ENCODE peak calls at places on chromosome 12, in seven cellular contexts. W is adipocyte, B is endothelial cell of umbilical vein, H is body of pancreas, Z is SJSA1, A is HTR-8/SVneo, V is M059J. N is an unnamed sample.

GRCh38 chr12:13362260-13362841 is 165.8 kb downstream of the EMP1 start:
- DNase-seq in A (peak), W (peak), V (peak), B (peak), H (peak), Z (peak), N (peak)

GRCh38 chr12:45130881-45131281 is 80.0 kb upstream of the DBX2 start:
- DNase-seq in H (peak), A (peak), V (peak), Z (peak), B (peak), W (peak), N (peak)

GRCh38 chr12:42119085-42119633 is 25.5 kb downstream of the GXYLT1 start:
- DNase-seq in B (peak), V (peak), Z (peak), W (peak), H (no peak), A (no peak), N (peak)

GRCh38 chr12:12885060-12885792 is 6.1 kb upstream of the GPRC5A start:
- DNase-seq in B (no peak), A (no peak), Z (no peak), H (no peak), W (no peak), V (no peak), N (no peak)

GRCh38 chr12:10235761-10236631 is 23.3 kb downstream of the GABARAPL1 start:
- DNase-seq in V (peak), A (peak), B (peak), Z (no peak), H (peak), W (peak), N (peak)

GRCh38 chr12:53805801-53806200 is 54.0 kb upstream of the CISTR start:
- DNase-seq in B (no peak), V (peak), H (no peak), W (no peak), Z (no peak), A (no peak), N (no peak)

GRCh38 chr12:38904932-38905479 is 385 bp downstream of the CPNE8 start:
- DNase-seq in B (peak), A (peak), W (no peak), Z (no peak), H (peak), V (peak), N (peak)

GRCh38 chr12:127657036-127657435 is 609.9 kb upstream of the TMEM132C start:
- DNase-seq in W (no peak), B (no peak), H (no peak), Z (no peak), V (peak), A (no peak), N (no peak)

GRCh38 chr12:11553871-11554533 is 95.5 kb upstream of the ETV6 start:
- DNase-seq in A (peak), B (peak), Z (no peak), W (peak), H (peak), V (peak), N (peak)

GRCh38 chr12:39824505-39825198 is 205.0 kb upstream of the ABCD2 start:
- DNase-seq in W (peak), V (no peak), B (peak), H (no peak), Z (no peak), A (no peak), N (no peak)

GRCh38 chr12:100962086-100962712 is 167.6 kb downstream of the ANO4 start:
- DNase-seq in V (no peak), W (no peak), Z (no peak), A (no peak), B (no peak), H (peak), N (no peak)

GRCh38 chr12:131363416-131363815 is 347.5 kb upstream of the SFSWAP start:
- DNase-seq in Z (no peak), B (no peak), W (no peak), V (no peak), H (no peak), A (no peak), N (no peak)

GRCh38 chr12:26631846-26632245 is 201.1 kb downstream of the ITPR2 start:
- DNase-seq in V (peak), W (no peak), B (peak), A (no peak), H (no peak), Z (peak), N (peak)

GRCh38 chr12:5808956-5809355 is 136.1 kb downstream of the ANO2 start:
- DNase-seq in Z (no peak), H (no peak), A (peak), V (peak), B (no peak), W (peak), N (no peak)

GRCh38 chr12:102883204-102883799 is 33.7 kb downstream of the PAH start:
- DNase-seq in A (peak), V (peak), Z (no peak), B (no peak), W (peak), H (peak), N (peak)

GRCh38 chr12:18165889-18166288 is 75.9 kb upstream of the RERGL start:
- DNase-seq in A (no peak), B (no peak), H (no peak), Z (no peak), W (no peak), V (no peak), N (no peak)

GRCh38 chr12:108638141-108638823 is 4.6 kb upstream of the SELPLG start:
- DNase-seq in W (no peak), A (no peak), H (no peak), Z (peak), V (no peak), B (peak), N (peak)

GRCh38 chr12:29216797-29217583 is 67.9 kb downstream of the FAR2 start:
- DNase-seq in A (no peak), Z (no peak), H (no peak), B (peak), W (peak), V (no peak), N (peak)

GRCh38 chr12:48995061-48995879 is 3.9 kb downstream of the DDN start:
- DNase-seq in A (peak), H (peak), W (peak), Z (peak), V (peak), B (peak), N (peak)

GRCh38 chr12:120783197-120783596 is 57.6 kb downstream of the ACADS start:
- DNase-seq in A (peak), V (peak), H (no peak), W (peak), B (peak), Z (no peak), N (peak)

GRCh38 chr12:34298176-34298970 is 276.1 kb downstream of the ALG10 start:
- DNase-seq in W (no peak), V (no peak), Z (no peak), H (no peak), A (no peak), B (no peak), N (no peak)

GRCh38 chr12:120528861-120529525 is at the start of gene COQ5:
- DNase-seq in A (peak), Z (peak), W (peak), H (peak), V (peak), B (peak), N (peak)

GRCh38 chr12:11513288-11513687 is 117.9 kb upstream of the PRB2 start:
- DNase-seq in B (no peak), A (no peak), Z (no peak), W (peak), H (no peak), V (peak), N (peak)

GRCh38 chr12:14957769-14958168 is 3.6 kb downstream of the ARHGDIB start:
- DNase-seq in Z (no peak), B (no peak), W (no peak), H (no peak), A (no peak), V (no peak), N (no peak)

GRCh38 chr12:24535334-24536019 is 413.4 kb downstream of the BCAT1 start:
- DNase-seq in V (no peak), H (no peak), A (no peak), W (no peak), B (no peak), Z (no peak), N (no peak)

GRCh38 chr12:93571854-93572711 is at the start of gene SOCS2:
- DNase-seq in H (peak), A (no peak), V (peak), Z (peak), W (peak), B (peak), N (peak)

GRCh38 chr12:24595652-24596235 is 353.2 kb downstream of the BCAT1 start:
- DNase-seq in V (peak), H (no peak), Z (no peak), W (no peak), A (no peak), B (no peak), N (no peak)

N was measured in dermis blood vessel endothelial cell.